ENCODE peak calls at places on chromosomes 12 and 14, in ten cellular contexts. F, B, H, A, V, M, Y, O, T and N are unnamed samples.

GRCh38 chr14:64507376-64508156 is 3.0 kb downstream of the ZBTB1 start:
- DNase-seq in A (no peak), V (no peak), M (no peak), B (no peak), H (no peak), F (peak; percentile 44), Y (peak; percentile 12), O (no peak), T (no peak), N (peak; percentile 25)

GRCh38 chr12:14396071-14396470 is 30.6 kb downstream of the ATF7IP start:
- DNase-seq in O (no peak), F (no peak), M (no peak), B (no peak), V (no peak), Y (no peak), T (no peak), H (no peak), A (no peak), N (no peak)

GRCh38 chr14:77364146-77364545 is 12.7 kb downstream of the TMED8 start:
- DNase-seq in V (no peak), T (no peak), H (no peak), O (no peak), Y (no peak), B (no peak), A (peak; percentile 27), M (no peak), F (no peak), N (no peak)

GRCh38 chr12:3364226-3364625 is 126.8 kb upstream of the PRMT8 start:
- DNase-seq in A (no peak), V (no peak), B (no peak), O (peak; percentile 21), M (no peak), F (no peak), T (no peak), Y (no peak), H (no peak), N (no peak)

GRCh38 chr12:105444050-105444808 is 113.7 kb downstream of the C12orf75 start:
- DNase-seq in B (no peak), T (no peak), F (peak; percentile 87), Y (no peak), H (no peak), V (no peak), A (no peak), M (no peak), O (no peak), N (no peak)

GRCh38 chr14:49206832-49207231 is 379.3 kb downstream of the RPS29 start:
- DNase-seq in M (no peak), F (no peak), T (no peak), A (peak; percentile 21), H (no peak), V (no peak), Y (no peak), O (no peak), B (no peak), N (no peak)

GRCh38 chr12:93946542-93947150 is 201.7 kb upstream of the PLXNC1 start:
- DNase-seq in B (no peak), V (no peak), M (no peak), O (no peak), Y (no peak), A (no peak), H (no peak), F (peak; percentile 68), T (no peak), N (no peak)

GRCh38 chr12:116601933-116602809 is 43.0 kb downstream of the MAP1LC3B2 start:
- DNase-seq in T (no peak), M (no peak), B (no peak), H (no peak), V (no peak), O (no peak), F (no peak), Y (no peak), A (no peak), N (no peak)

GRCh38 chr12:109589240-109589590 is 15.6 kb downstream of the MVK start:
- DNase-seq in O (no peak), V (no peak), A (no peak), B (no peak), H (no peak), T (no peak), M (no peak), F (no peak), Y (no peak), N (no peak)

GRCh38 chr14:75429562-75429961 is 1.7 kb downstream of the JDP2 start:
- DNase-seq in F (no peak), B (no peak), O (peak; percentile 8), Y (no peak), A (no peak), T (no peak), M (no peak), H (no peak), V (no peak), N (no peak)

GRCh38 chr14:71855399-71856036 is 76.7 kb upstream of the RGS6 start:
- DNase-seq in Y (peak; percentile 54), M (peak; percentile 79), V (peak; percentile 76), A (peak; percentile 21), B (peak; percentile 26), T (peak; percentile 77), H (no peak), F (peak; percentile 59), O (peak; percentile 56), N (peak; percentile 28)

GRCh38 chr14:105326891-105327694 is 12.5 kb downstream of the PACS2 start:
- DNase-seq in T (no peak), B (no peak), A (no peak), F (no peak), H (no peak), Y (no peak), O (peak; percentile 58), M (no peak), V (no peak), N (no peak)

GRCh38 chr12:48999371-49000131 is at the start of gene DDN:
- DNase-seq in Y (peak; percentile 70), M (no peak), O (peak; percentile 61), B (no peak), T (no peak), A (no peak), F (peak; percentile 52), V (peak; percentile 59), H (no peak), N (peak; percentile 32)

GRCh38 chr14:74671789-74672188 is 41.1 kb downstream of the AREL1 start:
- DNase-seq in O (no peak), H (no peak), B (no peak), Y (no peak), A (no peak), M (no peak), V (no peak), F (peak; percentile 87), T (no peak), N (no peak)

GRCh38 chr14:97995571-97995970 is 1198.4 kb downstream of the VRK1 start:
- DNase-seq in F (no peak), T (no peak), B (no peak), V (no peak), O (no peak), M (no peak), H (no peak), A (no peak), Y (no peak), N (no peak)

GRCh38 chr12:130990034-130990433 is 36.3 kb downstream of the ADGRD1 start:
- DNase-seq in H (no peak), T (no peak), V (no peak), O (no peak), Y (no peak), A (no peak), M (no peak), F (no peak), B (no peak), N (no peak)

GRCh38 chr12:97203408-97203807 is 259.2 kb upstream of the RMST start:
- DNase-seq in B (no peak), M (no peak), Y (no peak), H (no peak), T (no peak), O (no peak), V (no peak), F (no peak), A (no peak), N (no peak)

GRCh38 chr12:90729741-90730140 is 225.2 kb downstream of the CCER1 start:
- DNase-seq in V (no peak), T (no peak), M (no peak), A (no peak), H (no peak), O (no peak), Y (no peak), B (no peak), F (peak; percentile 45), N (no peak)

GRCh38 chr12:52358575-52359350 is 8.5 kb downstream of the KRT85 start:
- DNase-seq in T (peak; percentile 43), B (no peak), F (peak; percentile 11), V (no peak), M (no peak), Y (no peak), H (no peak), A (no peak), O (no peak), N (peak; percentile 32)
- TF ChIP-seq CTCF in T (no peak), B (no peak), F (no peak), V (no peak), M (no peak), Y (no peak), H (no peak), A (no peak), O (no peak), N (peak; percentile 33)

GRCh38 chr12:63905523-63905922 is 61.0 kb downstream of the SRGAP1 start:
- DNase-seq in F (no peak), O (no peak), A (no peak), T (no peak), Y (no peak), M (no peak), V (no peak), B (no peak), H (no peak), N (no peak)
- H3K27ac ChIP-seq in F (no peak overlapping the region), O (no peak overlapping the region), A (no peak overlapping the region), T (no peak overlapping the region), Y (no peak overlapping the region), M (no peak overlapping the region), V (no peak overlapping the region), B (no peak overlapping the region), H (no peak overlapping the region), N (no peak overlapping the region)

DNA sequence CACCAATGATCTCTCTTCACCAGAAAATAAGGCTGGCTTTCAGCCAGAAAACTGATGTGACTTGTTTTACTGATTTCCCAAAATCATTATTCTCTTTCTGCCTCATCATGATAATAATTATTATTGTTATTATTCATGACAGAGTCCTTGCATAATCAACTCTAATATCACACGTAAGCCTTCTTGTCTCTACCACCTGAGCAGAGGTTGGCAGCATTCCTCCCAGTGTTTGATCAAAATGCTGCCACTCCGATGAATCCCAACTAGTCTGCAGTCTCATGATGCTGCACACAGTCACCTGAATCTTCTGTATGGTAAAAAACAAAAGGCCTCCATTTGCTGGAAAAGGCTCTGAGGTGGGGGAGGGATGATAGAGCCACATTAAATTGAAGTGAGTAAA is 105.7 kb upstream of the PLEKHG7 start:
- DNase-seq in B (no peak), F (no peak), H (no peak), T (no peak), A (no peak), O (no peak), V (no peak), Y (no peak), M (no peak), N (no peak)
- H3K9me3 ChIP-seq in B (peaks cover 12% of the 10 kb centered on the region), F (no peaks in the 10 kb centered on the region), H (no peaks in the 10 kb centered on the region), T (no peaks in the 10 kb centered on the region), A (no peaks in the 10 kb centered on the region), O (peaks cover 10% of the 10 kb centered on the region), V (peaks cover 14% of the 10 kb centered on the region), Y (no peaks in the 10 kb centered on the region), M (peaks cover 9% of the 10 kb centered on the region), N (no peaks in the 10 kb centered on the region)

DNA sequence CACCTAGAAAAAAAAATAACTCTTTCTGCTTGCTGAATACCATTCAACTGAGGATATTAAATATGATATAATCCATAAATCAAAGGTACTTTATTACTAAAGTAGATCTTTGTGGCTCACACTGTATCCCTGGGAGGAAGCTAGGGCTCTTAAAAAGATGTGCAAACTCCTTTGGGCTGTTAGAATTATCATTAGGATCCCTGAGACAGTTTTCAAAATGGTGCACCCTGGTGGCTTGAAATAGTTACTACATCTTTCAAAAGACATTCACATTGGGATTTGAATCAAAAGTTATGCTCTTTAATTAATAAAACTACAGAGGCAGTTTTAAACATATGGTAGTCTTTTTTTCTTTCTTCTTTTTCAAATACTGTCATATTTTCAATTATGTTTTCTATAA is 228.5 kb upstream of the G2E3 start:
- DNase-seq in O (no peak), B (no peak), Y (peak; percentile 13), H (no peak), M (no peak), T (no peak), V (no peak), F (no peak), A (no peak), N (no peak)
- TF ChIP-seq CTCF in O (peak; percentile 67), B (no peak), Y (peak; percentile 37), H (no peak), M (no peak), T (no peak), V (peak; percentile 35), F (peak; percentile 24), A (no peak), N (no peak)